ENCODE peak calls at places on chromosomes 13 and 19, in nine cellular contexts. A is osteocyte, X is HCT116, T is heart left ventricle, K is OCI-LY7, I is omental fat pad, Q is left ventricle myocardium inferior, J is GM23338, N is neural progenitor cell. B is an unnamed sample.

GRCh38 chr19:29285878-29286277 is 72.9 kb upstream of the UQCRFS1 start:
- DNase-seq in I (no peak), N (peak; percentile 76), X (no peak), A (no peak), Q (no peak), K (no peak), J (peak; percentile 66), T (no peak), B (no peak)

GRCh38 chr19:49106648-49107135 is 7.5 kb upstream of the LIN7B start:
- DNase-seq in N (peak; percentile 76), T (no peak), K (peak; percentile 73), I (peak; percentile 64), X (peak; percentile 43), A (no peak), Q (peak; percentile 48), J (peak; percentile 81), B (peak; percentile 77)

GRCh38 chr19:34676697-34677385 is at the start of gene SCGB2B2:
- DNase-seq in N (no peak), T (peak; percentile 88), J (peak; percentile 68), K (peak; percentile 77), Q (no peak), X (peak; percentile 80), I (no peak), A (no peak), B (peak; percentile 77)

GRCh38 chr19:56105090-56105701 is 15.9 kb downstream of the ZNF787 start:
- DNase-seq in I (peak; percentile 64), K (no peak), X (peak; percentile 15), A (no peak), Q (peak; percentile 63), N (peak; percentile 87), J (peak; percentile 92), T (no peak), B (peak; percentile 58)

GRCh38 chr19:37855098-37855497 is 51.3 kb downstream of the WDR87 start:
- DNase-seq in T (peak; percentile 69), A (no peak), Q (peak; percentile 32), I (no peak), K (no peak), J (peak; percentile 33), N (no peak), X (no peak), B (peak; percentile 38)

GRCh38 chr13:20796791-20797513 is 23.2 kb upstream of the EEF1AKMT1 start:
- DNase-seq in X (no peak), Q (no peak), I (no peak), K (no peak), A (no peak), J (no peak), T (no peak), N (no peak), B (no peak)

GRCh38 chr19:47272448-47273312 is 2.0 kb upstream of the INAFM1 start:
- DNase-seq in T (no peak), J (peak; percentile 50), N (peak; percentile 63), Q (peak; percentile 52), K (no peak), I (no peak), A (no peak), X (no peak), B (peak; percentile 71)

GRCh38 chr19:1725100-1726064 is 27.9 kb upstream of the ONECUT3 start:
- DNase-seq in J (peak; percentile 89), N (peak; percentile 94), I (no peak), A (peak; percentile 90), X (no peak), T (no peak), Q (peak; percentile 52), K (no peak), B (peak; percentile 61)

GRCh38 chr13:109400192-109400591 is 386.2 kb downstream of the IRS2 start:
- DNase-seq in X (no peak), I (no peak), N (no peak), Q (peak; percentile 22), A (no peak), T (peak; percentile 64), J (no peak), K (no peak), B (no peak)

GRCh38 chr13:75294110-75294509 is 187.9 kb downstream of the TBC1D4 start:
- DNase-seq in I (no peak), Q (no peak), X (no peak), J (no peak), T (no peak), N (no peak), K (no peak), A (no peak), B (no peak)

GRCh38 chr13:80599765-80600164 is 258.8 kb upstream of the SPRY2 start:
- DNase-seq in A (no peak), N (peak; percentile 23), Q (no peak), I (no peak), J (no peak), T (no peak), K (no peak), X (no peak), B (no peak)

GRCh38 chr19:54392078-54392477 is 23.2 kb upstream of the TTYH1 start:
- DNase-seq in T (no peak), J (no peak), I (no peak), N (no peak), Q (no peak), K (no peak), A (no peak), X (no peak), B (no peak)

GRCh38 chr19:54390942-54391577 is 24.2 kb upstream of the TTYH1 start:
- DNase-seq in J (peak; percentile 94), Q (no peak), A (no peak), N (peak; percentile 93), K (peak; percentile 82), X (peak; percentile 68), I (no peak), T (no peak), B (peak; percentile 73)

GRCh38 chr19:54393381-54393780 is 21.9 kb upstream of the TTYH1 start:
- DNase-seq in T (no peak), N (no peak), I (no peak), X (no peak), A (no peak), Q (no peak), J (no peak), K (no peak), B (no peak)

GRCh38 chr19:54389556-54389955 is 24.8 kb upstream of the LAIR1 start:
- DNase-seq in Q (no peak), I (no peak), T (no peak), N (no peak), J (no peak), X (no peak), A (no peak), K (no peak), B (no peak)

DNA sequence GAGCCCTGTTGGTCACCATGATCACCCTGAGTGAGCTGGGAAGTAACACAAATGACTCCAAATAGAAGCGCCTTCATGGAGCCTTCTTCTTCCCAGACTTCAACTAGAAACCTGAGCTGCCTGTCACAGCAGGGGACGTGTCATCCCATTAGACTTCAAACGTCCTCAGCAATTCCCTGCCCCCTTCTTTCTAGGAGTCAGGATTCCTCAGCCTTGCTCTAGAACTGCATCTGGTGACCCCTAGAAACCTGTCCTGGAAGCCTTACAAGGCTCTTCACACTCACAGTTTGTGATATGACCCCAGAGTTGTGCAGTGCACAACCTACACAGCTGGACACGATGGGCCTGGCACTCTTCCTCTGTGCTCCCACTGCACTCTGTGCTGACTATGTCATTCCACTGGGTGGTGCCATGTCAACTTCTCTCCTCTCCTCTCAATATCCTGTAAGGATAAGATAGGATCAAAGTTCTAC is 23.6 kb upstream of the TTYH1 start:
- DNase-seq in I (no peak), X (no peak), Q (no peak), J (peak; percentile 71), A (no peak), T (no peak), N (peak; percentile 26), K (no peak), B (no peak)
- TF ChIP-seq CTCF in I (no peak), X (peak; percentile 47), Q (no peak), J (peak; percentile 73), A (no peak), T (no peak), N (peak; percentile 11), K (no peak), B (no peak)

GRCh38 chr19:3059653-3060052 is 2.6 kb downstream of the TLE5 start:
- DNase-seq in A (no peak), T (no peak), K (no peak), J (no peak), Q (no peak), I (no peak), N (no peak), X (no peak), B (no peak)

GRCh38 chr19:3057275-3057714 is 5.0 kb downstream of the TLE5 start:
- DNase-seq in A (no peak), K (no peak), Q (peak; percentile 88), X (no peak), J (no peak), I (no peak), N (no peak), T (peak; percentile 93), B (no peak)

GRCh38 chr19:3060852-3061182 is 1.5 kb downstream of the TLE5 start:
- DNase-seq in N (no peak), I (no peak), K (no peak), A (no peak), T (no peak), J (no peak), X (no peak), Q (no peak), B (no peak)

GRCh38 chr19:3058009-3058820 is 4.1 kb downstream of the TLE5 start:
- DNase-seq in T (no peak), N (no peak), J (no peak), I (no peak), Q (no peak), X (no peak), K (no peak), A (no peak), B (no peak)

GRCh38 chr19:3058821-3059314 is 3.4 kb downstream of the TLE5 start:
- DNase-seq in J (no peak), I (no peak), K (no peak), N (no peak), T (no peak), Q (no peak), X (no peak), A (no peak), B (no peak)
- TF ChIP-seq CTCF in J (no peak), I (no peak), K (no peak), N (no peak), T (no peak), Q (no peak), X (no peak), A (no peak), B (no peak)

GRCh38 chr13:60959427-60959826 is 456.2 kb downstream of the PCDH20 start:
- DNase-seq in I (no peak), T (no peak), K (no peak), Q (no peak), J (no peak), X (no peak), A (no peak), N (no peak), B (no peak)

DNA sequence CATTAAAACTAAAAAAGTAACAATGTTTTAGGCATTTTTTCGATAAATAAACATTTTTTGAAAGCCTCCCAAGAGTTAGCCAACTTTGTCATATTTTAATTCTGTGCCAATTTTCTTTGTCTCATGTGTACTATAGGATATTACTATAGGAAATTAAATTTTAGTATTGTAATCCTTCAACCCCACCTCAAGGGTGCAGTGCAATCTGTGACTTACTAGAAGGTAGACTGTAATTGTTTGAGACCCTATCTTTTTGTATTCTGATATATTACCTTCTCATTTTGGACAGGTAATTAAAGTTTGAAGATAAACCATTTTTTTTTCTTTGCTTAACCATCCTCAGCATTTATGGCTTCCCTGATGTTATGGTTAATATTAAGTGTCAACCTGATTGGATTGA is 457.8 kb downstream of the PCDH20 start:
- DNase-seq in Q (no peak), I (no peak), T (no peak), K (no peak), N (no peak), J (no peak), X (no peak), A (no peak), B (no peak)
- TF ChIP-seq CTCF in Q (no peak), I (no peak), T (no peak), K (no peak), N (peak; percentile 17), J (no peak), X (no peak), A (peak; percentile 38), B (no peak)

GRCh38 chr13:93903909-93904308 is 575.6 kb downstream of the DCT start:
- DNase-seq in Q (no peak), X (no peak), I (no peak), N (no peak), J (no peak), A (no peak), K (no peak), T (no peak), B (no peak)
- TF ChIP-seq CTCF in Q (no peak), X (no peak), I (no peak), N (no peak), J (no peak), A (no peak), K (no peak), T (no peak), B (no peak)

B was measured in activated CD8-positive, alpha-beta T cell treated with anti-CD3 and anti-CD28 coated beads for 36 hours.